ENCODE peak calls at places on chromosomes 12 and 14, in six cellular contexts. Y is endodermal cell, D is erythroblast, U is gastrocnemius medialis, S is sigmoid colon, Q is ACHN. M is an unnamed sample.
A peak's percentile ranks its signal among the peaks of the same experiment; 100 is the strongest.

GRCh38 chr14:67564236-67564635 is 31.1 kb downstream of the PLEKHH1 start:
- DNase-seq in Q (peak; percentile 63), S (peak; percentile 8), U (no peak), D (no peak), Y (no peak), M (no peak)

GRCh38 chr12:120453060-120453761 is 7.0 kb downstream of the GATC start:
- DNase-seq in Y (no peak), Q (no peak), D (no peak), U (no peak), S (no peak), M (no peak)

GRCh38 chr14:94646481-94646880 is 34.3 kb downstream of the SERPINA3 start:
- DNase-seq in U (no peak), D (no peak), Y (no peak), Q (no peak), S (peak; percentile 35), M (no peak)

GRCh38 chr12:62128186-62128965 is 131.8 kb upstream of the USP15 start:
- DNase-seq in D (no peak), U (no peak), Y (no peak), Q (no peak), S (no peak), M (no peak)

GRCh38 chr12:112317481-112317880 is 64.8 kb downstream of the HECTD4 start:
- DNase-seq in Q (no peak), U (no peak), S (no peak), D (no peak), Y (no peak), M (no peak)

GRCh38 chr14:20609215-20610001 is 18.2 kb upstream of the RNASE12 start:
- DNase-seq in Y (peak; percentile 91), Q (peak; percentile 86), S (peak; percentile 86), U (peak; percentile 66), D (peak; percentile 93), M (peak; percentile 77)

GRCh38 chr12:40063424-40063823 is 42.5 kb downstream of the SLC2A13 start:
- DNase-seq in Y (no peak), D (no peak), S (no peak), U (no peak), Q (no peak), M (peak; percentile 10)

GRCh38 chr12:120230326-120230973 is 29.5 kb upstream of the RPLP0 start:
- DNase-seq in Y (peak; percentile 100), U (peak; percentile 97), S (peak; percentile 91), D (peak; percentile 56), Q (peak; percentile 100), M (no peak)

GRCh38 chr12:32419520-32419960 is 20.2 kb downstream of the FGD4 start:
- DNase-seq in Y (no peak), S (no peak), U (no peak), D (peak; percentile 4), Q (no peak), M (no peak)

GRCh38 chr12:67677166-67677565 is 28.6 kb downstream of the DYRK2 start:
- DNase-seq in Y (no peak), S (no peak), D (no peak), U (no peak), Q (no peak), M (no peak)

GRCh38 chr14:67575684-67576083 is 24.4 kb downstream of the PIGH start:
- DNase-seq in D (no peak), S (peak; percentile 41), Y (no peak), Q (no peak), U (no peak), M (no peak)

GRCh38 chr14:103520269-103520656 is 2.4 kb downstream of the CKB start:
- DNase-seq in Y (no peak), S (no peak), U (no peak), D (no peak), Q (no peak), M (no peak)

GRCh38 chr14:64738306-64738879 is 34.2 kb downstream of the PLEKHG3 start:
- DNase-seq in S (no peak), Q (no peak), U (no peak), Y (no peak), D (no peak), M (no peak)

GRCh38 chr12:122835693-122836026 is 403 bp downstream of the HIP1R start:
- DNase-seq in Q (peak; percentile 53), S (no peak), U (no peak), D (no peak), Y (no peak), M (peak; percentile 20)

GRCh38 chr14:50794063-50794645 is 36.8 kb downstream of the NIN start:
- DNase-seq in Y (no peak), U (no peak), S (no peak), Q (no peak), D (peak; percentile 34), M (no peak)

GRCh38 chr12:63420206-63420644 is 248.1 kb downstream of the DPY19L2 start:
- DNase-seq in Y (peak; percentile 97), D (peak; percentile 78), Q (peak; percentile 79), S (no peak), U (no peak), M (peak; percentile 92)

GRCh38 chr14:100677925-100678765 is 48.5 kb upstream of the DLK1 start:
- DNase-seq in Q (no peak), Y (peak; percentile 66), U (peak; percentile 47), S (peak; percentile 83), D (peak; percentile 85), M (peak; percentile 45)

GRCh38 chr12:19800884-19801283 is 361.6 kb downstream of the AEBP2 start:
- DNase-seq in Q (no peak), S (no peak), D (no peak), U (no peak), Y (no peak), M (no peak)

GRCh38 chr14:65287264-65288131 is 125.0 kb upstream of the FUT8 start:
- DNase-seq in S (no peak), D (no peak), Q (no peak), Y (peak; percentile 57), U (no peak), M (no peak)

GRCh38 chr12:53098354-53098981 is 1.0 kb downstream of the IGFBP6 start:
- DNase-seq in Y (peak; percentile 70), U (peak; percentile 40), D (no peak), S (peak; percentile 86), Q (peak; percentile 90), M (no peak)

GRCh38 chr14:104103061-104104005 is 17.8 kb downstream of the ASPG start:
- DNase-seq in Y (peak; percentile 75), D (no peak), S (no peak), U (no peak), Q (no peak), M (no peak)

GRCh38 chr12:54214553-54215374 is 26.0 kb upstream of the SMUG1 start:
- DNase-seq in Y (peak; percentile 99), Q (peak; percentile 97), D (peak; percentile 96), U (peak; percentile 86), S (peak; percentile 88), M (peak; percentile 92)

GRCh38 chr12:122961551-122962329 is 4.5 kb downstream of the ABCB9 start:
- DNase-seq in S (no peak), D (peak; percentile 70), Y (no peak), U (no peak), Q (no peak), M (no peak)

GRCh38 chr12:107884769-107885694 is 110.5 kb downstream of the ASCL4 start:
- DNase-seq in Y (peak; percentile 89), Q (peak; percentile 71), U (no peak), S (peak; percentile 74), D (peak; percentile 73), M (peak; percentile 53)

GRCh38 chr12:3958534-3958933 is 85.3 kb upstream of the PARP11 start:
- DNase-seq in D (no peak), Y (no peak), Q (no peak), S (no peak), U (no peak), M (no peak)

GRCh38 chr14:75519826-75520692 is 2.2 kb upstream of the BATF start:
- DNase-seq in Y (no peak), Q (no peak), D (no peak), U (no peak), S (no peak), M (no peak)

GRCh38 chr14:69643430-69644200 is 32.2 kb downstream of the SUSD6 start:
- DNase-seq in S (peak; percentile 79), Y (no peak), U (peak; percentile 86), D (peak; percentile 81), Q (peak; percentile 79), M (peak; percentile 95)

GRCh38 chr12:29317556-29318363 is 63.2 kb downstream of the ERGIC2 start:
- DNase-seq in U (peak; percentile 30), Y (peak; percentile 78), S (no peak), Q (peak; percentile 69), D (peak; percentile 69), M (peak; percentile 75)

GRCh38 chr12:63348544-63348943 is 197.5 kb upstream of the AVPR1A start:
- DNase-seq in U (no peak), Y (no peak), D (no peak), Q (no peak), S (no peak), M (no peak)